ENCODE peak calls at places on chromosomes 3 and 15, in ten cellular contexts. M is heart left ventricle, S is ovary, O is Peyer's patch, X is HCT116, T is adrenal gland, B is IMR-90, L is spleen, C is body of pancreas, J is endothelial cell of umbilical vein. A is an unnamed sample.

GRCh38 chr3:126266291-126266840 is 86.0 kb upstream of the ALDH1L1 start:
- DNase-seq in M (peak; percentile 69), S (peak; percentile 79), O (no peak), X (no peak), T (peak; percentile 19), B (peak; percentile 10), L (no peak), C (peak; percentile 84), J (no peak), A (no peak)

GRCh38 chr15:90037961-90038633 is 37.0 kb downstream of the ZNF710 start:
- DNase-seq in M (no peak), S (no peak), O (no peak), X (no peak), T (peak; percentile 36), B (peak; percentile 53), L (peak; percentile 73), C (no peak), J (peak; percentile 26), A (peak; percentile 6)

GRCh38 chr15:58771621-58772235 is 626 bp downstream of the MINDY2 start:
- DNase-seq in M (peak; percentile 39), S (no peak), O (peak; percentile 42), X (no peak), T (peak; percentile 73), B (no peak), L (peak; percentile 92), C (peak; percentile 54), J (no peak), A (peak; percentile 62)

GRCh38 chr3:111926266-111926676 is 52.6 kb upstream of the ABHD10 start:
- DNase-seq in M (no peak), S (no peak), O (no peak), X (peak; percentile 64), T (no peak), B (no peak), L (no peak), C (no peak), J (peak; percentile 76), A (no peak)

GRCh38 chr3:185823280-185824044 is 1.4 kb downstream of the IGF2BP2 start:
- DNase-seq in M (peak; percentile 51), S (peak; percentile 58), O (no peak), X (no peak), T (peak; percentile 57), B (peak; percentile 41), L (peak; percentile 82), C (peak; percentile 40), J (peak; percentile 51), A (no peak)

GRCh38 chr3:46829699-46830208 is 33.5 kb downstream of the MYL3 start:
- DNase-seq in M (no peak), S (no peak), O (no peak), X (no peak), T (no peak), B (no peak), L (no peak), C (no peak), J (no peak), A (no peak)

GRCh38 chr15:36371509-36371908 is 207.9 kb upstream of the CDIN1 start:
- DNase-seq in M (no peak), S (no peak), O (no peak), X (peak; percentile 18), T (no peak), B (peak; percentile 47), L (no peak), C (no peak), J (no peak), A (no peak)

GRCh38 chr3:11581237-11582122 is 62.2 kb downstream of the VGLL4 start:
- DNase-seq in M (no peak), S (peak; percentile 21), O (no peak), X (no peak), T (no peak), B (no peak), L (no peak), C (no peak), J (no peak), A (no peak)

GRCh38 chr15:98946301-98947255 is 61.0 kb downstream of the PGPEP1L start:
- DNase-seq in M (peak; percentile 65), S (no peak), O (no peak), X (no peak), T (peak; percentile 40), B (peak; percentile 26), L (peak; percentile 87), C (peak; percentile 41), J (peak; percentile 68), A (no peak)

GRCh38 chr15:28132524-28133275 is 33.6 kb upstream of the OCA2 start:
- DNase-seq in M (no peak), S (no peak), O (no peak), X (no peak), T (peak; percentile 75), B (peak; percentile 68), L (no peak), C (no peak), J (peak; percentile 47), A (no peak)

GRCh38 chr3:148856404-148856803 is 8.7 kb upstream of the CPA3 start:
- DNase-seq in M (no peak), S (no peak), O (no peak), X (no peak), T (peak; percentile 24), B (no peak), L (no peak), C (no peak), J (no peak), A (no peak)
- H3K4me3 ChIP-seq in M (no peak overlapping the region), S (no peak overlapping the region), O (no peak overlapping the region), X (no peak overlapping the region), T (no peak overlapping the region), B (no peak overlapping the region), L (no peak overlapping the region), C (no peak overlapping the region), J (no peak overlapping the region), A (no peak overlapping the region)

GRCh38 chr3:66402596-66403267 is 98.1 kb downstream of the LRIG1 start:
- DNase-seq in M (no peak), S (no peak), O (no peak), X (no peak), T (no peak), B (no peak), L (no peak), C (peak; percentile 43), J (no peak), A (no peak)

GRCh38 chr3:66401578-66402382 is 99.0 kb downstream of the LRIG1 start:
- DNase-seq in M (no peak), S (no peak), O (no peak), X (no peak), T (no peak), B (no peak), L (peak; percentile 66), C (peak; percentile 77), J (no peak), A (no peak)

GRCh38 chr3:66404903-66405700 is 95.7 kb downstream of the LRIG1 start:
- DNase-seq in M (no peak), S (no peak), O (no peak), X (no peak), T (no peak), B (no peak), L (peak; percentile 64), C (no peak), J (no peak), A (no peak)

GRCh38 chr3:66404246-66404645 is 96.6 kb downstream of the LRIG1 start:
- DNase-seq in M (no peak), S (no peak), O (no peak), X (no peak), T (no peak), B (no peak), L (peak; percentile 59), C (no peak), J (no peak), A (no peak)

GRCh38 chr3:66403268-66403990 is 97.4 kb downstream of the LRIG1 start:
- DNase-seq in M (no peak), S (no peak), O (no peak), X (no peak), T (no peak), B (peak; percentile 74), L (no peak), C (no peak), J (no peak), A (no peak)
- H3K4me1 ChIP-seq in M (peaks cover 50% of the 10 kb centered on the region), S (peaks cover 11% of the 10 kb centered on the region), O (no peaks in the 10 kb centered on the region), X (no peaks in the 10 kb centered on the region), T (no peaks in the 10 kb centered on the region), B (peaks cover 20% of the 10 kb centered on the region), L (no peaks in the 10 kb centered on the region), C (peaks cover 77% of the 10 kb centered on the region), J (peaks cover 9% of the 10 kb centered on the region), A (no peaks in the 10 kb centered on the region)

GRCh38 chr3:123130079-123130726 is 63.4 kb downstream of the PDIA5 start:
- DNase-seq in M (no peak), S (no peak), O (no peak), X (no peak), T (no peak), B (no peak), L (peak; percentile 47), C (no peak), J (no peak), A (no peak)
- TF ChIP-seq POLR2A in M (no peak), S (no peak), O (peak; percentile 96), X (no peak), T (no peak), B (no peak), L (no peak), C (no peak), J (no peak), A (no peak)

GRCh38 chr15:42156266-42156922 is at the start of gene PLA2G4F:
- DNase-seq in M (no peak), S (no peak), O (no peak), X (no peak), T (no peak), B (no peak), L (no peak), C (peak; percentile 82), J (no peak), A (peak; percentile 65)

GRCh38 chr15:42155546-42156265 is 730 bp downstream of the PLA2G4F start:
- DNase-seq in M (no peak), S (no peak), O (no peak), X (no peak), T (no peak), B (no peak), L (peak; percentile 50), C (peak; percentile 49), J (no peak), A (no peak)

GRCh38 chr15:42152921-42153680 is 3.3 kb downstream of the PLA2G4F start:
- DNase-seq in M (no peak), S (no peak), O (no peak), X (no peak), T (no peak), B (no peak), L (peak; percentile 60), C (no peak), J (no peak), A (no peak)

GRCh38 chr15:42153874-42154575 is 2.4 kb downstream of the PLA2G4F start:
- DNase-seq in M (no peak), S (no peak), O (no peak), X (no peak), T (no peak), B (no peak), L (peak; percentile 51), C (no peak), J (no peak), A (no peak)

DNA sequence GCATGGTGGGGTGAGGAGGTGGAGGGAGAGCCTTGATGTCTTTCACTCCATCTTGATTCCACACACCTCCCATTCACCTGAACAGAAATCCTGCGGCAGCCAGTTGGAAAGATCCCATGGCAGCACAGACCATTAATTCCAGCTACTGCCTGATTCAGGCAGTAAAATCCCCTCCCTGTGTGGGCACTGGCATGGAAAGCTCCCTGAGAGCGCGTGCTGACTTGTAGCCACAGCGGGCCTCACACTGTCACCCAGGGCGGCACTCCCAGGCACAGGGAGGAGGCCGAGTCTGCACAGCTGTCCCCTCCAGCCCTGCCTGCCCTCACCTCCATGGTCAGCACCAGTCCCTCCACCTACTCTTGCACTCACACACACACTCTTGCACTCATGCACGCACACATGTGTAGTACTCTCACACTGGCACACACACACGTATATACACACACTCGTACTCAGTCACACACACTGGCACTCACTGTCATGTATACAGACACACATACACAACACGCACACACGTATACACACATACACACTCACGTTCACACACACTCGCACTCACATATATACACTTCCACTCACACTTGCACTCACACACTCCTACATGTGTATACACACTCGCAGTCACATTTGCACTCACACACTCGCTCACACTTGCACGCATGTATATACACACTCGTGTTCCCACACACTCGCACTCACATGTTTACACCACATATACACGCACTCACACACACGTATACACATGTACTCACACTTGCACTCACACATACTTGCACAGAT is 1.7 kb downstream of the PLA2G4F start:
- DNase-seq in M (no peak), S (no peak), O (no peak), X (no peak), T (no peak), B (no peak), L (peak; percentile 51), C (no peak), J (no peak), A (peak; percentile 0)
- H3K4me3 ChIP-seq in M (no peak overlapping the region), S (no peak overlapping the region), O (peak overlapping the region; percentile 62), X (no peak overlapping the region), T (no peak overlapping the region), B (no peak overlapping the region), L (no peak overlapping the region), C (no peak overlapping the region), J (no peak overlapping the region), A (no peak overlapping the region)